ENCODE peak calls at places on chromosomes 4 and X, in eight cellular contexts. G is mesenchymal stem cell, Q is GM04503, V is T-helper 22 cell, M is mucosa of descending colon, R is Calu3, U is MCF 10A, H is GM10248. A is an unnamed sample.

GRCh38 chr4:3112979-3113469 is 38.5 kb downstream of the HTT start:
- DNase-seq in G (no peak), Q (no peak), V (no peak), M (no peak), R (no peak), U (no peak), H (no peak), A (no peak)

GRCh38 chr4:126375462-126376054 is 1060.8 kb downstream of the FAT4 start:
- DNase-seq in G (peak; percentile 26), Q (peak; percentile 24), V (no peak), M (no peak), R (no peak), U (peak; percentile 53), H (no peak), A (no peak)

GRCh38 chr4:40317921-40318658 is 17.0 kb upstream of the CHRNA9 start:
- DNase-seq in G (no peak), Q (no peak), V (no peak), M (no peak), R (no peak), U (peak; percentile 68), H (no peak), A (no peak)

GRCh38 chr4:106816501-106816900 is 219.6 kb downstream of the DKK2 start:
- DNase-seq in G (no peak), Q (peak; percentile 42), V (no peak), M (no peak), R (no peak), U (no peak), H (no peak), A (no peak)

GRCh38 chr4:8603931-8604330 is 11.4 kb downstream of the CPZ start:
- DNase-seq in G (no peak), Q (no peak), V (no peak), M (no peak), R (no peak), U (no peak), H (no peak), A (no peak)

GRCh38 chr4:172830295-172830764 is 338.3 kb upstream of the GALNT7 start:
- DNase-seq in G (peak; percentile 16), Q (no peak), V (no peak), M (no peak), R (no peak), U (peak; percentile 23), H (peak; percentile 18), A (no peak)

GRCh38 chrX:20355187-20355586 is 88.5 kb upstream of the RPS6KA3 start:
- DNase-seq in G (no peak), Q (no peak), V (no peak), M (no peak), R (no peak), U (no peak), H (no peak), A (no peak)

GRCh38 chr4:41216294-41217019 is 2.1 kb upstream of the APBB2 start:
- DNase-seq in G (peak; percentile 83), Q (peak; percentile 28), V (no peak), M (peak; percentile 88), R (peak; percentile 82), U (peak; percentile 87), H (peak; percentile 88), A (no peak)

GRCh38 chr4:176561368-176561767 is 231.4 kb downstream of the VEGFC start:
- DNase-seq in G (peak; percentile 14), Q (no peak), V (no peak), M (no peak), R (no peak), U (no peak), H (no peak), A (no peak)

GRCh38 chr4:31657859-31658258 is 937.7 kb downstream of the PCDH7 start:
- DNase-seq in G (no peak), Q (no peak), V (no peak), M (no peak), R (no peak), U (peak; percentile 55), H (no peak), A (no peak)

GRCh38 chrX:36019164-36019563 is 99.6 kb downstream of the CFAP47 start:
- DNase-seq in G (no peak), Q (no peak), V (no peak), M (no peak), R (no peak), U (no peak), H (no peak), A (no peak)

GRCh38 chr4:113117346-113117677 is 67.9 kb downstream of the ANK2 start:
- DNase-seq in G (no peak), Q (no peak), V (no peak), M (no peak), R (no peak), U (no peak), H (no peak), A (no peak)

GRCh38 chrX:53584891-53585290 is 101.6 kb downstream of the HUWE1 start:
- DNase-seq in G (no peak), Q (no peak), V (no peak), M (no peak), R (no peak), U (no peak), H (no peak), A (no peak)

GRCh38 chr4:33850503-33850902 is 2393.8 kb downstream of the ARAP2 start:
- DNase-seq in G (no peak), Q (no peak), V (no peak), M (no peak), R (no peak), U (no peak), H (no peak), A (peak; percentile 0)

GRCh38 chr4:10158355-10158942 is 41.9 kb upstream of the WDR1 start:
- DNase-seq in G (no peak), Q (no peak), V (no peak), M (no peak), R (peak; percentile 9), U (peak; percentile 20), H (no peak), A (no peak)

GRCh38 chrX:3939967-3940610 is 226.6 kb upstream of the PRKX start:
- DNase-seq in G (peak; percentile 13), Q (no peak), V (no peak), M (no peak), R (peak; percentile 57), U (peak; percentile 38), H (peak; percentile 28), A (peak; percentile 19)

GRCh38 chr4:114180481-114180880 is 201.0 kb upstream of the ARSJ start:
- DNase-seq in G (peak; percentile 72), Q (peak; percentile 49), V (no peak), M (peak; percentile 39), R (peak; percentile 59), U (peak; percentile 1), H (no peak), A (peak; percentile 1)

GRCh38 chr4:22473268-22473667 is 42.6 kb downstream of the ADGRA3 start:
- DNase-seq in G (peak; percentile 47), Q (no peak), V (no peak), M (no peak), R (no peak), U (peak; percentile 88), H (no peak), A (no peak)

GRCh38 chr4:113300384-113301011 is 251.0 kb downstream of the ANK2 start:
- DNase-seq in G (peak; percentile 91), Q (no peak), V (no peak), M (no peak), R (peak; percentile 21), U (peak; percentile 65), H (no peak), A (no peak)

GRCh38 chr4:118753685-118754084 is 68.5 kb downstream of the METTL14 start:
- DNase-seq in G (no peak), Q (no peak), V (no peak), M (no peak), R (no peak), U (no peak), H (no peak), A (no peak)

GRCh38 chr4:182351485-182351884 is 108.3 kb downstream of the TENM3 start:
- DNase-seq in G (no peak), Q (no peak), V (no peak), M (no peak), R (no peak), U (no peak), H (no peak), A (no peak)

GRCh38 chr4:8549352-8549931 is 30.8 kb upstream of the GPR78 start:
- DNase-seq in G (no peak), Q (no peak), V (no peak), M (no peak), R (no peak), U (no peak), H (no peak), A (no peak)

GRCh38 chr4:76108467-76109181 is 34.1 kb downstream of the ART3 start:
- DNase-seq in G (peak; percentile 33), Q (no peak), V (no peak), M (no peak), R (no peak), U (peak; percentile 68), H (no peak), A (no peak)

GRCh38 chr4:7186081-7186480 is 6.3 kb upstream of the SORCS2 start:
- DNase-seq in G (no peak), Q (no peak), V (no peak), M (no peak), R (peak; percentile 54), U (peak; percentile 27), H (peak; percentile 48), A (no peak)

GRCh38 chr4:46404961-46405360 is 15.0 kb upstream of the GABRA2 start:
- DNase-seq in G (peak; percentile 81), Q (no peak), V (no peak), M (peak; percentile 71), R (no peak), U (peak; percentile 25), H (no peak), A (no peak)

GRCh38 chr4:82741188-82741587 is 57.4 kb downstream of the SCD5 start:
- DNase-seq in G (no peak), Q (no peak), V (no peak), M (no peak), R (no peak), U (no peak), H (no peak), A (no peak)

GRCh38 chrX:152641996-152642395 is 4.3 kb downstream of the GABRQ start:
- DNase-seq in G (no peak), Q (no peak), V (no peak), M (no peak), R (peak; percentile 21), U (peak; percentile 26), H (peak; percentile 22), A (no peak)

A was measured in CD4-positive, CD25-positive, alpha-beta regulatory T cell.